ENCODE peak calls at places on chromosomes 13 and 19, in four cellular contexts. F is neural progenitor cell, R is MM.1S, S is HCT116. M is an unnamed sample.

GRCh38 chr13:30334663-30335386 is 27.5 kb upstream of the KATNAL1 start:
- DNase-seq in F (peak), R (no peak), S (peak), M (peak)

GRCh38 chr13:109272595-109273325 is 513.6 kb downstream of the IRS2 start:
- DNase-seq in F (no peak), R (no peak), S (no peak), M (no peak)

GRCh38 chr13:90414691-90415596 is 932.5 kb upstream of the MIR17HG start:
- DNase-seq in F (no peak), R (no peak), S (peak), M (peak)

GRCh38 chr13:106625578-106625977 is 57.6 kb upstream of the ARGLU1 start:
- DNase-seq in F (no peak), R (no peak), S (no peak), M (no peak)

GRCh38 chr19:28170066-28170465 is 1042.9 kb downstream of the UQCRFS1 start:
- DNase-seq in F (peak), R (peak), S (no peak), M (no peak)

GRCh38 chr13:59211636-59212035 is 952.1 kb downstream of the DIAPH3 start:
- DNase-seq in F (peak), R (no peak), S (no peak), M (peak)

GRCh38 chr13:48161530-48162179 is 66.8 kb upstream of the MED4 start:
- DNase-seq in F (no peak), R (no peak), S (no peak), M (no peak)

GRCh38 chr13:77779461-77780272 is 82.2 kb downstream of the SLAIN1 start:
- DNase-seq in F (peak), R (peak), S (peak), M (peak)

GRCh38 chr13:77952737-77953136 is 34.1 kb upstream of the EDNRB start:
- DNase-seq in F (no peak), R (no peak), S (no peak), M (no peak)

GRCh38 chr19:53945441-53945840 is 17.3 kb upstream of the CACNG8 start:
- DNase-seq in F (peak), R (no peak), S (peak), M (peak)

GRCh38 chr19:33841685-33842084 is 45.0 kb downstream of the KCTD15 start:
- DNase-seq in F (no peak), R (no peak), S (no peak), M (no peak)

GRCh38 chr19:34825212-34825611 is 52.2 kb upstream of the ZNF599 start:
- DNase-seq in F (no peak), R (no peak), S (no peak), M (no peak)

GRCh38 chr13:52845334-52845761 is 3.1 kb downstream of the PCDH8 start:
- DNase-seq in F (peak), R (no peak), S (no peak), M (peak)

GRCh38 chr13:110136660-110137585 is 170.0 kb downstream of the COL4A1 start:
- DNase-seq in F (peak), R (no peak), S (no peak), M (peak)

GRCh38 chr13:99258210-99258860 is at the start of gene GPR18:
- DNase-seq in F (no peak), R (no peak), S (no peak), M (no peak)

GRCh38 chr19:10412257-10412977 is 7.9 kb upstream of the PDE4A start:
- DNase-seq in F (no peak), R (peak), S (no peak), M (no peak)

GRCh38 chr19:40806385-40807146 is 7.6 kb downstream of the EGLN2 start:
- DNase-seq in F (peak), R (no peak), S (peak), M (peak)

GRCh38 chr13:38735655-38736440 is 49.0 kb downstream of the FREM2 start:
- DNase-seq in F (no peak), R (no peak), S (no peak), M (no peak)
- H2AFZ ChIP-seq in F (no peak), R (no peak), S (no peak), M (no peak)

GRCh38 chr19:1847684-1848398 is 442 bp downstream of the REXO1 start:
- DNase-seq in F (peak), R (no peak), S (no peak), M (peak)
- TF ChIP-seq EZH2phosphoT487 in F (no peak), R (no peak), S (no peak), M (no peak)

DNA sequence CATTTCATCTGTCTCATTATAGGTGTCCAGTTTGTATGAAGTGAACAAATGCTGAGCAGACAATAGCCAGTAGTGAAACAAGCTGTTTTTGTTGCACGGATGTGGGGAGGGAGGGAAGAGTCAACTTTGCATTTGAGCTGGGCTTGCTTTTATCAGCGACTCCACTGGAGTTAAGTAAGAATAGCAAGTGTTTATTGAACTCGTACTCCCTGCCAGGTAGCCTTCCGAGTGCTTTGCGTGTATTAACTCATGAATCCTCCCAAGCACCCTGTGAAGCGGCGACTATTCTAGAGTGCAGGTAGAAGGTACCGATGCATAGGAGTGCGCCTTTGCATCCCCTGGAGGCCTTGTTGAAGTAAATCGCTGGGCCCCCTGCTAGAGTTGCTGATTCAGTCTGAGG is 4.7 kb upstream of the ZNF444 start:
- DNase-seq in F (peak), R (peak), S (no peak), M (peak)
- H2AFZ ChIP-seq in F (peak), R (peak), S (no peak), M (peak)

GRCh38 chr13:41211062-41211461 is 16.7 kb upstream of the KBTBD7 start:
- DNase-seq in F (no peak), R (no peak), S (no peak), M (no peak)
- TF ChIP-seq EZH2phosphoT487 in F (no peak), R (no peak), S (no peak), M (no peak)

M was measured in GM23338.